ENCODE peak calls at places on chromosomes 1 and 21, in nine cellular contexts. N, T, E, P, G, B, Z, L and F are unnamed samples.
A peak's percentile ranks its signal among the peaks of the same experiment; 100 is the strongest.

GRCh38 chr1:8004803-8005573 is 21.1 kb downstream of the ERRFI1 start:
- DNase-seq in N (peak; percentile 94), T (peak; percentile 90), E (peak; percentile 76), P (peak; percentile 98), G (no peak), B (peak; percentile 26), Z (peak; percentile 99), L (no peak), F (peak; percentile 34)

GRCh38 chr1:214838351-214838750 is 235.4 kb downstream of the CENPF start:
- DNase-seq in N (peak; percentile 65), T (no peak), E (no peak), P (no peak), G (no peak), B (no peak), Z (no peak), L (no peak), F (no peak)

GRCh38 chr1:81590171-81590570 is 210.6 kb upstream of the ADGRL2 start:
- DNase-seq in N (no peak), T (no peak), E (no peak), P (no peak), G (no peak), B (no peak), Z (no peak), L (no peak), F (no peak)

GRCh38 chr1:59718989-59719360 is 95.8 kb upstream of the HOOK1 start:
- DNase-seq in N (no peak), T (no peak), E (peak; percentile 68), P (no peak), G (no peak), B (no peak), Z (no peak), L (no peak), F (no peak)

GRCh38 chr1:187244623-187245022 is 415.9 kb downstream of the PLA2G4A start:
- DNase-seq in N (peak; percentile 43), T (peak; percentile 54), E (no peak), P (no peak), G (peak; percentile 82), B (peak; percentile 65), Z (no peak), L (no peak), F (no peak)

GRCh38 chr1:106924360-106924759 is 132.1 kb upstream of the PRMT6 start:
- DNase-seq in N (peak; percentile 36), T (no peak), E (no peak), P (no peak), G (no peak), B (no peak), Z (no peak), L (no peak), F (no peak)

GRCh38 chr1:117699953-117700352 is 94.1 kb downstream of the TENT5C start:
- DNase-seq in N (no peak), T (no peak), E (no peak), P (no peak), G (no peak), B (no peak), Z (no peak), L (no peak), F (no peak)

GRCh38 chr1:54904476-54905048 is 17.6 kb upstream of the DHCR24 start:
- DNase-seq in N (peak; percentile 68), T (no peak), E (no peak), P (no peak), G (no peak), B (no peak), Z (no peak), L (no peak), F (no peak)

GRCh38 chr1:167881069-167881468 is 32.9 kb downstream of the ADCY10 start:
- DNase-seq in N (peak; percentile 46), T (no peak), E (no peak), P (no peak), G (no peak), B (no peak), Z (no peak), L (no peak), F (no peak)

GRCh38 chr1:179287456-179287855 is 6.1 kb upstream of the SOAT1 start:
- DNase-seq in N (no peak), T (no peak), E (no peak), P (no peak), G (no peak), B (no peak), Z (no peak), L (no peak), F (no peak)

GRCh38 chr21:25506887-25507286 is 100.4 kb downstream of the MRPL39 start:
- DNase-seq in N (peak; percentile 61), T (no peak), E (no peak), P (no peak), G (no peak), B (no peak), Z (no peak), L (no peak), F (no peak)

GRCh38 chr21:25506268-25506667 is 101.0 kb downstream of the MRPL39 start:
- DNase-seq in N (no peak), T (no peak), E (no peak), P (no peak), G (no peak), B (no peak), Z (no peak), L (no peak), F (no peak)

GRCh38 chr21:25508364-25508763 is 98.9 kb downstream of the MRPL39 start:
- DNase-seq in N (no peak), T (no peak), E (no peak), P (no peak), G (no peak), B (no peak), Z (no peak), L (no peak), F (no peak)

GRCh38 chr21:25509862-25510261 is 97.4 kb downstream of the MRPL39 start:
- DNase-seq in N (no peak), T (no peak), E (no peak), P (no peak), G (no peak), B (no peak), Z (no peak), L (peak; percentile 26), F (no peak)

DNA sequence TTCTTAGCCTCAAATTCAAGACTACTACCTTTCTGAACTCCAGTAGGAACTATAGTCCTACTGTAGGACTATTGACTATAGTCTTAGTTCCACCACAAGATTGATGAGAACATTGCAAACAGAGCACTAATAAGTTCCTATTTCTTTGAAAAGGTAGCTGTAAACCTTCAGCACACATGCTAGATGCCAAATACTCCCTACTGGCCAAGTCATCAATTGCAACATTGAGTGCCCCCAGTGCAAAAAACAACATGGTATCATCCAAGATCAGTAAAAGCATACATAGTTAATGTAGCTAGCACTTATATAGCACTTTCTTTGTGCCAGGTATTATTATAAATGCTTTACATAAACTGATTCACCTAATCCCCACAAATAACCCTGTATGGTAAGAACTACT is 99.8 kb downstream of the MRPL39 start:
- DNase-seq in N (no peak), T (no peak), E (no peak), P (no peak), G (no peak), B (no peak), Z (no peak), L (no peak), F (no peak)
- TF ChIP-seq CTCF in N (no peak), T (no peak), E (no peak), P (no peak), G (no peak), B (no peak), Z (no peak), L (peak; percentile 47), F (no peak)

DNA sequence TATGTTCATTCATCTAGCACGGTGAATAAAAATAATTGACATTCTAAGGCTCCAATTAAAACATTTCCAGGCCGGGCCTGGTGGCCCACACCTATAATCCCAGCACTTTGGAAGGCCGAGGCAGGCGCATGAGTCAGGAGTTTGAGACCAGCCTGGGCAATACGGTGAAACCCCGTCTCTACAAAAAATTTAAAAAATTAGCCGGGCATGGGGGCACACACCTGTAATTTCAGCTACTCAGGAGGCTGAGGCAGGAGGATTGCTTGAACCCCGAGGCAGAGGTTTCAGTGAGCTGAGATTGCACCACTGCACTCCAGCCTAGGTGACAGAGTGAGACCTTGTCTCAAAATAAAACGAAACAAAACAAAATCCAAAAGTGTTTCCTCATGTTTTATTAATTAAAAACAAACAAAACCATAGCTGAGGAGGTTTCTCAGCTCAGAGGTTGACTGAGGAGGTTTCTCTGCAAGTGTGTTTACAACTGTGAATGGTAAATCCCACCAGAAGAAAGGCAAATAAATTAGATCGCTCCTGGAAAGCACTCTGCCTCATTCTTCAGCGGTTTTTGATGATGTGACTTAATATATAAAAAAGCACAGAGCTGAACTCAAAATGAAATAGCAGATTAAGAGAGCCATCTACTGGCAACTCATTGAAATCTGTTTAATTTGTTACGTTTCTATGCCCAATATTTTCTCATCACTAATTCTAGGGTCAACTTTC is 37.7 kb upstream of the ATG4C start:
- DNase-seq in N (peak; percentile 67), T (no peak), E (no peak), P (no peak), G (peak; percentile 62), B (no peak), Z (no peak), L (peak; percentile 63), F (no peak)
- TF ChIP-seq CTCF in N (peak; percentile 41), T (no peak), E (peak; percentile 60), P (peak; percentile 64), G (peak; percentile 65), B (peak; percentile 46), Z (peak; percentile 88), L (peak; percentile 62), F (peak; percentile 18)

DNA sequence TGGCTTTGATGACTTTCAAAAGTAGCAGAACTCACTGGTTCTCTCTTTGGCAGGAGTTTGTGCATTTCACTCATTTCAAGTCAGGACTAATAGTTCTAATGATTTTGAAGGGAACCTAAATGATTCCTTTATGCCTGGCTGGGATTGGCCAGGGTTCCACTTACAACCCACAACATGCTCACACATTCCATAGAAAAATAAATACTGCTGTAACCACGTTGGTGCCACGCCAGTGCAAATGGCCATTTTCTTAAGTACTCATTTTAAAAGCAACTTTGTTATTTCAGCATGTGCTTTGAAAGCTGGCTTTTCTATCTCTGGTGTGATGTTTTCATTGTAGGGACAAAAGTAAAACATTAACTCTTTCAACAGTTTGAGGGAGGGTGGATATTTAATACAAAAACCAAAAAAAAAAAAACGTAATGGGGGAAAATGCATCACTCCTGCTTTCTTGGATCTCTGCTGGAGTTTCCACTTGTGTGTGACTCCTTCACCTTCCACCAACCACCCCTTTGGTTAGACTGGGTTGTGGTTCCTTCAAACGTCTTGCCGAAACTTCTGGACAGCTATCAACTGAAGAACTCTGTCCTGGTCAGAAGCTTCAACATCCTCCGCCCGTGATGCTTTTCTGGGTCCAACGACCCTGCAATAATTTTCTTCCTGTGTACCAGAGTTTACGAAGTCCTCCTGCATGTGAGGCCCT is 300.4 kb upstream of the RUNX1 start:
- DNase-seq in N (peak; percentile 77), T (no peak), E (no peak), P (peak; percentile 21), G (no peak), B (no peak), Z (no peak), L (no peak), F (no peak)
- TF ChIP-seq CTCF in N (no peak), T (no peak), E (no peak), P (no peak), G (no peak), B (no peak), Z (no peak), L (no peak), F (no peak)

GRCh38 chr1:79197421-79197820 is 190.9 kb upstream of the ADGRL4 start:
- DNase-seq in N (peak; percentile 25), T (no peak), E (no peak), P (no peak), G (no peak), B (no peak), Z (no peak), L (no peak), F (no peak)
- TF ChIP-seq CTCF in N (peak; percentile 25), T (no peak), E (peak; percentile 43), P (peak; percentile 39), G (peak; percentile 11), B (no peak), Z (peak; percentile 32), L (peak; percentile 38), F (no peak)